ENCODE peak calls at places on chromosomes 13 and 19, in four cellular contexts. J is activated CD4-positive, CD25-positive, alpha-beta regulatory T cell treated with anti-CD3 and anti-CD28 coated beads, Interleukin-2, amount 50 U/mL, for 16 hours; Y is foreskin fibroblast; P is NCI-H69. G is an unnamed sample.

GRCh38 chr19:2476451-2477140 is 669 bp downstream of the GADD45B start:
- DNase-seq in Y (peak; percentile 59), J (no peak), P (peak; percentile 55), G (peak; percentile 79)

GRCh38 chr13:110109910-110110309 is 197.0 kb downstream of the COL4A1 start:
- DNase-seq in J (no peak), Y (peak; percentile 96), P (no peak), G (peak; percentile 65)

GRCh38 chr19:12796146-12797071 is 5.1 kb downstream of the JUNB start:
- DNase-seq in J (peak; percentile 61), P (peak; percentile 93), Y (peak; percentile 69), G (peak; percentile 94)

GRCh38 chr19:4015705-4016402 is 8.3 kb downstream of the PIAS4 start:
- DNase-seq in P (no peak), J (no peak), Y (no peak), G (no peak)

GRCh38 chr13:35789335-35790166 is 313.1 kb upstream of the MAB21L1 start:
- DNase-seq in P (peak; percentile 68), Y (no peak), J (no peak), G (peak; percentile 47)

GRCh38 chr19:39400997-39401548 is 5.6 kb upstream of the ZFP36 start:
- DNase-seq in J (no peak), P (no peak), Y (no peak), G (no peak)

GRCh38 chr19:35623327-35624010 is 5.4 kb upstream of the RBM42 start:
- DNase-seq in J (no peak), Y (no peak), P (no peak), G (no peak)

GRCh38 chr13:75101997-75102720 is 379.8 kb downstream of the TBC1D4 start:
- DNase-seq in Y (peak; percentile 20), P (no peak), J (no peak), G (peak; percentile 96)

G was measured in mesendoderm.